ENCODE peak calls at places on chromosomes 5 and 9, in ten cellular contexts. One of them, this sample, is unnamed. For H3K4me1, the result is how much of the 10 kb centered on the place peaks cover.

GRCh38 chr9:121992571-121993212 is 100.4 kb downstream of the TTLL11 start:
- DNase-seq in ascending aorta: peak
- DNase-seq in heart right ventricle: peak
- DNase-seq in neural progenitor cell: peak
- DNase-seq in stomach: peak
- DNase-seq in CD8-positive, alpha-beta T cell: peak
- DNase-seq in GM23248: peak
- DNase-seq in Peyer's patch: peak
- DNase-seq in upper lobe of right lung: no peak
- DNase-seq in ovary: peak
- DNase-seq in this sample: no peak

GRCh38 chr5:140342287-140342686 is 4.1 kb downstream of the HBEGF start:
- DNase-seq in neural progenitor cell: no peak
- DNase-seq in upper lobe of right lung: no peak
- DNase-seq in CD8-positive, alpha-beta T cell: no peak
- DNase-seq in heart right ventricle: no peak
- DNase-seq in Peyer's patch: no peak
- DNase-seq in stomach: no peak
- DNase-seq in ascending aorta: peak
- DNase-seq in GM23248: no peak
- DNase-seq in ovary: no peak
- DNase-seq in this sample: peak

GRCh38 chr5:135491552-135492318 is 39.6 kb upstream of the TIFAB start:
- DNase-seq in heart right ventricle: no peak
- DNase-seq in neural progenitor cell: peak
- DNase-seq in Peyer's patch: no peak
- DNase-seq in ascending aorta: no peak
- DNase-seq in upper lobe of right lung: peak
- DNase-seq in ovary: no peak
- DNase-seq in stomach: peak
- DNase-seq in CD8-positive, alpha-beta T cell: no peak
- DNase-seq in GM23248: no peak
- DNase-seq in this sample: no peak

GRCh38 chr5:132860742-132861141 is 5.5 kb downstream of the GDF9 start:
- DNase-seq in ascending aorta: no peak
- DNase-seq in neural progenitor cell: no peak
- DNase-seq in ovary: no peak
- DNase-seq in Peyer's patch: no peak
- DNase-seq in CD8-positive, alpha-beta T cell: no peak
- DNase-seq in stomach: no peak
- DNase-seq in GM23248: no peak
- DNase-seq in heart right ventricle: no peak
- DNase-seq in upper lobe of right lung: no peak
- DNase-seq in this sample: no peak

GRCh38 chr5:103923616-103924168 is 361.1 kb upstream of the NUDT12 start:
- DNase-seq in CD8-positive, alpha-beta T cell: no peak
- DNase-seq in neural progenitor cell: peak
- DNase-seq in ascending aorta: no peak
- DNase-seq in ovary: no peak
- DNase-seq in stomach: no peak
- DNase-seq in GM23248: no peak
- DNase-seq in upper lobe of right lung: no peak
- DNase-seq in Peyer's patch: no peak
- DNase-seq in heart right ventricle: no peak
- DNase-seq in this sample: no peak

GRCh38 chr9:108296056-108296455 is 559.7 kb downstream of the ACTL7B start:
- DNase-seq in upper lobe of right lung: no peak
- DNase-seq in CD8-positive, alpha-beta T cell: no peak
- DNase-seq in Peyer's patch: no peak
- DNase-seq in GM23248: peak
- DNase-seq in ascending aorta: no peak
- DNase-seq in neural progenitor cell: no peak
- DNase-seq in ovary: no peak
- DNase-seq in stomach: no peak
- DNase-seq in heart right ventricle: no peak
- DNase-seq in this sample: no peak

GRCh38 chr9:18829066-18829465 is 203.9 kb downstream of the SAXO1 start:
- DNase-seq in ascending aorta: no peak
- DNase-seq in ovary: no peak
- DNase-seq in upper lobe of right lung: no peak
- DNase-seq in neural progenitor cell: no peak
- DNase-seq in stomach: no peak
- DNase-seq in Peyer's patch: no peak
- DNase-seq in CD8-positive, alpha-beta T cell: no peak
- DNase-seq in heart right ventricle: no peak
- DNase-seq in GM23248: no peak
- DNase-seq in this sample: no peak

GRCh38 chr9:120931278-120932085 is 4.9 kb upstream of the TRAF1 start:
- DNase-seq in CD8-positive, alpha-beta T cell: peak
- DNase-seq in upper lobe of right lung: no peak
- DNase-seq in GM23248: peak
- DNase-seq in ovary: no peak
- DNase-seq in ascending aorta: peak
- DNase-seq in stomach: peak
- DNase-seq in heart right ventricle: no peak
- DNase-seq in Peyer's patch: peak
- DNase-seq in neural progenitor cell: no peak
- DNase-seq in this sample: no peak

GRCh38 chr9:30197954-30198353 is 2186.5 kb upstream of the ACO1 start:
- DNase-seq in ovary: no peak
- DNase-seq in GM23248: no peak
- DNase-seq in Peyer's patch: no peak
- DNase-seq in neural progenitor cell: peak
- DNase-seq in stomach: no peak
- DNase-seq in upper lobe of right lung: no peak
- DNase-seq in ascending aorta: no peak
- DNase-seq in heart right ventricle: no peak
- DNase-seq in CD8-positive, alpha-beta T cell: no peak
- DNase-seq in this sample: no peak

GRCh38 chr9:132008871-132009812 is 70.5 kb downstream of the MED27 start:
- DNase-seq in GM23248: no peak
- DNase-seq in heart right ventricle: no peak
- DNase-seq in neural progenitor cell: no peak
- DNase-seq in stomach: no peak
- DNase-seq in upper lobe of right lung: no peak
- DNase-seq in CD8-positive, alpha-beta T cell: no peak
- DNase-seq in ascending aorta: no peak
- DNase-seq in ovary: no peak
- DNase-seq in Peyer's patch: no peak
- DNase-seq in this sample: no peak

GRCh38 chr5:31952034-31952433 is 222.1 kb downstream of the GOLPH3 start:
- DNase-seq in upper lobe of right lung: no peak
- DNase-seq in ascending aorta: no peak
- DNase-seq in CD8-positive, alpha-beta T cell: no peak
- DNase-seq in GM23248: no peak
- DNase-seq in neural progenitor cell: no peak
- DNase-seq in Peyer's patch: no peak
- DNase-seq in stomach: no peak
- DNase-seq in ovary: no peak
- DNase-seq in heart right ventricle: no peak
- DNase-seq in this sample: no peak

GRCh38 chr5:58751222-58751621 is 168.3 kb downstream of the RAB3C start:
- DNase-seq in CD8-positive, alpha-beta T cell: no peak
- DNase-seq in stomach: no peak
- DNase-seq in Peyer's patch: peak
- DNase-seq in neural progenitor cell: no peak
- DNase-seq in upper lobe of right lung: no peak
- DNase-seq in GM23248: peak
- DNase-seq in ovary: no peak
- DNase-seq in ascending aorta: no peak
- DNase-seq in heart right ventricle: no peak
- DNase-seq in this sample: no peak

GRCh38 chr5:149617760-149618306 is 36.5 kb downstream of the ARHGEF37 start:
- DNase-seq in Peyer's patch: no peak
- DNase-seq in CD8-positive, alpha-beta T cell: no peak
- DNase-seq in GM23248: no peak
- DNase-seq in neural progenitor cell: no peak
- DNase-seq in stomach: no peak
- DNase-seq in upper lobe of right lung: no peak
- DNase-seq in ovary: no peak
- DNase-seq in heart right ventricle: no peak
- DNase-seq in ascending aorta: no peak
- DNase-seq in this sample: no peak

GRCh38 chr9:89435315-89435823 is 62.5 kb downstream of the SEMA4D start:
- DNase-seq in heart right ventricle: no peak
- DNase-seq in Peyer's patch: peak
- DNase-seq in ascending aorta: no peak
- DNase-seq in ovary: no peak
- DNase-seq in stomach: peak
- DNase-seq in upper lobe of right lung: peak
- DNase-seq in CD8-positive, alpha-beta T cell: no peak
- DNase-seq in GM23248: no peak
- DNase-seq in neural progenitor cell: peak
- DNase-seq in this sample: peak

GRCh38 chr9:132739705-132740310 is 69.5 kb downstream of the GTF3C4 start:
- DNase-seq in Peyer's patch: peak
- DNase-seq in ascending aorta: no peak
- DNase-seq in ovary: no peak
- DNase-seq in neural progenitor cell: no peak
- DNase-seq in CD8-positive, alpha-beta T cell: no peak
- DNase-seq in heart right ventricle: no peak
- DNase-seq in upper lobe of right lung: no peak
- DNase-seq in stomach: no peak
- DNase-seq in GM23248: no peak
- DNase-seq in this sample: peak

GRCh38 chr5:176648467-176649194 is 1.3 kb downstream of the TSPAN17 start:
- DNase-seq in GM23248: peak
- DNase-seq in neural progenitor cell: no peak
- DNase-seq in stomach: no peak
- DNase-seq in Peyer's patch: no peak
- DNase-seq in ovary: no peak
- DNase-seq in heart right ventricle: no peak
- DNase-seq in upper lobe of right lung: peak
- DNase-seq in CD8-positive, alpha-beta T cell: peak
- DNase-seq in ascending aorta: no peak
- DNase-seq in this sample: peak

DNA sequence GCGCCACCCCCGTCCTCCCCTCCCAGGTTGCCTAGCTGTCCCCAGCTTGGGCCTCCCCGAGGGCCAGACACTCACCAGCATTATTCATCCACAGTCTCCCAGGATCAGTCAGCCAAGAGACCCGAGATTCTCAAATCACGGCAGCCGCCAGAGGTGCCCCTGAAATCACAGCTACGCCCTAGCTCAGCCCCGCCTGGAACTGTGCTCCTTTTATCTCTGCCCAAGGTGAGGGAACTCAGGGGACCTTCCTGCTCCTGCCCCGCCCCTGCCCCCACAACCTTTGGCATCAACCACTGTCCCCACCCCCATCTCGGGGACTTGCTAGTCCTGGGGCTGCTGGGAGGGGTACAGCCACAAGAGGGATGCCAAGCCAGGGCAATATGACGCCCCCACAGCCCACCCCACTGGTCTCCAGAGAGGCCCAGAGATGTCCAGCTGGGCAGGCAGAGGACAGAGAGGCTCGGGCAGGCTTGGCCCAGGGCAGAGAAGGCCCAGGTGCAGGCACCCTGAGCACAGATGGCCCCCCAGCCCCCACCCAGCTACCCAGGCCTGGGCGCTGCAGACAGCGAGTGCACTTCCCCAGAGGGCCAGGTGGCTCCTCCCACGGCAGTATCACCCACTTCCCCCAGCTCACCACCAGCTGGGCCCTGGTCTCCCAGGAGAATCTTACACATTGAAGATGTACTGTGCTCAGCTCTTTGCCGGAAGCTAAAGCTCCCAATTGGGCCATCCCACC is at the start of gene FUT7:
- DNase-seq in upper lobe of right lung: peak
- DNase-seq in Peyer's patch: no peak
- DNase-seq in stomach: no peak
- DNase-seq in ascending aorta: no peak
- DNase-seq in ovary: no peak
- DNase-seq in GM23248: no peak
- DNase-seq in CD8-positive, alpha-beta T cell: peak
- DNase-seq in heart right ventricle: no peak
- DNase-seq in neural progenitor cell: no peak
- DNase-seq in this sample: peak
- H3K4me1 ChIP-seq in upper lobe of right lung: under half
- H3K4me1 ChIP-seq in Peyer's patch: half or more
- H3K4me1 ChIP-seq in stomach: half or more
- H3K4me1 ChIP-seq in ascending aorta: under half
- H3K4me1 ChIP-seq in ovary: under half
- H3K4me1 ChIP-seq in GM23248: under half
- H3K4me1 ChIP-seq in CD8-positive, alpha-beta T cell: half or more
- H3K4me1 ChIP-seq in heart right ventricle: under half
- H3K4me1 ChIP-seq in neural progenitor cell: under half
- H3K4me1 ChIP-seq in this sample: half or more

GRCh38 chr5:60492958-60493357 is 207.0 kb downstream of the DEPDC1B start:
- DNase-seq in neural progenitor cell: no peak
- DNase-seq in ovary: no peak
- DNase-seq in stomach: no peak
- DNase-seq in upper lobe of right lung: no peak
- DNase-seq in CD8-positive, alpha-beta T cell: no peak
- DNase-seq in heart right ventricle: no peak
- DNase-seq in GM23248: peak
- DNase-seq in Peyer's patch: no peak
- DNase-seq in ascending aorta: no peak
- DNase-seq in this sample: no peak
- H3K4me1 ChIP-seq in neural progenitor cell: under half
- H3K4me1 ChIP-seq in ovary: under half
- H3K4me1 ChIP-seq in stomach: under half
- H3K4me1 ChIP-seq in upper lobe of right lung: under half
- H3K4me1 ChIP-seq in CD8-positive, alpha-beta T cell: under half
- H3K4me1 ChIP-seq in heart right ventricle: under half
- H3K4me1 ChIP-seq in GM23248: under half
- H3K4me1 ChIP-seq in Peyer's patch: under half
- H3K4me1 ChIP-seq in ascending aorta: under half
- H3K4me1 ChIP-seq in this sample: under half

DNA sequence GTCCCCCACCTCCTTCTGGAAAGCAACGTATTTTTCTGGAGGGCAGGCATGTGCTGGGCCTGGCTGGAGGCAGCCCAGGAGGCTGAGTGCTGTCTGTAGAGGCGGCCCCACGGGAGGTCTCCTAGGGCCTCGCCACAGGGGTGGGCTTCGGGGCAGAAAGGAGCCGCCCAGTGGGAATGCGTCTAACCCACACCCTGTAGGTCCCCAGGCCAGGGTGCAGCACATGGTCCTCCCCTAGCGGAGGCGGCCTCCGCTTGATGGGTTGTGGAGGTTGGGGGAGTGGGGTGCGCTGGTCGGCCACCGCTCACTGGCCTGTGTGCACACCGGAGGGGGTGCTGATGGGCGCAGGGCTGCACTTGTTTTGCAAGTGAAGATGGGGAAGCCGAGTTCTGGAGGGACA is 48.3 kb upstream of the UBAC1 start:
- DNase-seq in ovary: no peak
- DNase-seq in stomach: no peak
- DNase-seq in neural progenitor cell: no peak
- DNase-seq in heart right ventricle: peak
- DNase-seq in GM23248: no peak
- DNase-seq in ascending aorta: no peak
- DNase-seq in upper lobe of right lung: no peak
- DNase-seq in CD8-positive, alpha-beta T cell: no peak
- DNase-seq in Peyer's patch: no peak
- DNase-seq in this sample: peak
- H3K4me1 ChIP-seq in ovary: under half
- H3K4me1 ChIP-seq in stomach: half or more
- H3K4me1 ChIP-seq in neural progenitor cell: under half
- H3K4me1 ChIP-seq in heart right ventricle: under half
- H3K4me1 ChIP-seq in GM23248: under half
- H3K4me1 ChIP-seq in ascending aorta: under half
- H3K4me1 ChIP-seq in upper lobe of right lung: under half
- H3K4me1 ChIP-seq in CD8-positive, alpha-beta T cell: under half
- H3K4me1 ChIP-seq in Peyer's patch: under half
- H3K4me1 ChIP-seq in this sample: half or more

GRCh38 chr5:167939686-167940085 is 351.8 kb upstream of the WWC1 start:
- DNase-seq in Peyer's patch: no peak
- DNase-seq in GM23248: peak
- DNase-seq in heart right ventricle: no peak
- DNase-seq in ovary: no peak
- DNase-seq in ascending aorta: no peak
- DNase-seq in neural progenitor cell: no peak
- DNase-seq in CD8-positive, alpha-beta T cell: no peak
- DNase-seq in upper lobe of right lung: no peak
- DNase-seq in stomach: no peak
- DNase-seq in this sample: no peak
- H3K4me1 ChIP-seq in Peyer's patch: under half
- H3K4me1 ChIP-seq in GM23248: half or more
- H3K4me1 ChIP-seq in heart right ventricle: under half
- H3K4me1 ChIP-seq in ovary: under half
- H3K4me1 ChIP-seq in ascending aorta: under half
- H3K4me1 ChIP-seq in neural progenitor cell: under half
- H3K4me1 ChIP-seq in CD8-positive, alpha-beta T cell: under half
- H3K4me1 ChIP-seq in upper lobe of right lung: under half
- H3K4me1 ChIP-seq in stomach: under half
- H3K4me1 ChIP-seq in this sample: under half

This sample was measured in spleen.